ENCODE peak calls at places on chromosomes 5 and 9, in seven cellular contexts. X is stimulated activated CD4-positive, alpha-beta T cell treated with anti-CD3 and anti-CD28 coated beads, Interleukin-2, amount 100 ng/mL, for 48 hours; Q is keratinocyte; T is memory B cell; N is NCI-H2029; I is SW 1271; L is neural progenitor cell. W is an unnamed sample.
A peak's percentile ranks its signal among the peaks of the same experiment; 100 is the strongest.

GRCh38 chr9:9961934-9962333 is 650.9 kb downstream of the PTPRD start:
- DNase-seq in L (no peak), N (no peak), X (no peak), Q (no peak), T (no peak), I (no peak), W (no peak)

GRCh38 chr9:34522971-34523797 is at the start of gene ENHO:
- DNase-seq in L (peak; percentile 98), X (peak; percentile 92), I (peak; percentile 45), N (peak; percentile 85), T (peak; percentile 93), Q (no peak), W (peak; percentile 92)

GRCh38 chr5:98497391-98497790 is 276.1 kb upstream of the RGMB start:
- DNase-seq in L (no peak), N (no peak), I (no peak), X (no peak), T (no peak), Q (no peak), W (no peak)

GRCh38 chr9:39108145-39108544 is 179.8 kb downstream of the CNTNAP3 start:
- DNase-seq in I (no peak), L (no peak), N (no peak), T (no peak), Q (no peak), X (no peak), W (no peak)

GRCh38 chr5:145062280-145062679 is 772.9 kb downstream of the PRELID2 start:
- DNase-seq in N (no peak), X (no peak), T (no peak), Q (no peak), L (no peak), I (no peak), W (no peak)

GRCh38 chr5:66595877-66596790 is at the start of gene MAST4:
- DNase-seq in Q (peak; percentile 36), N (peak; percentile 86), I (peak; percentile 43), X (peak; percentile 60), T (peak; percentile 78), L (peak; percentile 96), W (peak; percentile 70)

GRCh38 chr5:1801061-1801953 is at the start of gene NDUFS6:
- DNase-seq in Q (no peak), L (peak; percentile 92), X (peak; percentile 71), N (peak; percentile 58), I (peak; percentile 53), T (peak; percentile 63), W (peak; percentile 87)

GRCh38 chr5:14577964-14578363 is 3.6 kb upstream of the OTULINL start:
- DNase-seq in N (no peak), X (no peak), T (no peak), Q (no peak), L (no peak), I (no peak), W (no peak)

GRCh38 chr9:93592389-93593021 is 16.1 kb downstream of the PHF2 start:
- DNase-seq in L (no peak), Q (no peak), X (no peak), I (no peak), N (no peak), T (no peak), W (no peak)

GRCh38 chr5:72596956-72597355 is 89.7 kb upstream of the ZNF366 start:
- DNase-seq in Q (no peak), X (no peak), L (no peak), N (no peak), I (no peak), T (no peak), W (no peak)

GRCh38 chr5:74552101-74552500 is 88.4 kb downstream of the ENC1 start:
- DNase-seq in X (no peak), T (no peak), Q (no peak), L (no peak), I (no peak), N (no peak), W (no peak)

GRCh38 chr5:166979576-166979975 is 1311.9 kb upstream of the WWC1 start:
- DNase-seq in T (no peak), X (no peak), L (peak; percentile 29), N (no peak), I (no peak), Q (no peak), W (no peak)

GRCh38 chr5:169874626-169875025 is 105.7 kb downstream of the INSYN2B start:
- DNase-seq in N (no peak), L (no peak), Q (no peak), X (no peak), T (no peak), I (no peak), W (no peak)

GRCh38 chr5:141441571-141442170 is 11.4 kb downstream of the PCDHGA12 start:
- DNase-seq in Q (no peak), N (no peak), X (no peak), L (no peak), T (no peak), I (no peak), W (no peak)

W was measured in midbrain.